ENCODE peak calls at places on chromosomes 13 and 19, in nine cellular contexts. O, S, W, N, P, U, B, J and C are unnamed samples.

GRCh38 chr13:40514797-40515196 is 151.6 kb downstream of the FOXO1 start:
- DNase-seq in N (no peak), W (no peak), J (no peak), U (no peak), O (no peak), S (no peak), P (no peak), B (no peak), C (no peak)

GRCh38 chr13:48976677-48977625 is 1.2 kb downstream of the FNDC3A start:
- DNase-seq in O (no peak), S (no peak), P (no peak), U (no peak), J (no peak), N (no peak), W (peak; percentile 44), B (no peak), C (no peak)

GRCh38 chr13:98401936-98402335 is 175.0 kb downstream of the STK24 start:
- DNase-seq in U (no peak), S (no peak), B (no peak), J (no peak), W (no peak), P (no peak), O (no peak), N (no peak), C (no peak)

GRCh38 chr13:37701306-37701705 is 102.7 kb upstream of the POSTN start:
- DNase-seq in S (no peak), B (no peak), U (no peak), J (no peak), N (no peak), P (no peak), O (peak; percentile 79), W (peak; percentile 81), C (no peak)

GRCh38 chr19:15251749-15252397 is 19.6 kb upstream of the EPHX3 start:
- DNase-seq in O (peak; percentile 92), N (peak; percentile 73), B (peak; percentile 93), W (peak; percentile 98), J (peak; percentile 92), P (peak; percentile 83), S (no peak), U (peak; percentile 82), C (peak; percentile 78)

GRCh38 chr19:36009220-36009619 is 607 bp upstream of the SYNE4 start:
- DNase-seq in U (peak; percentile 94), S (peak; percentile 38), O (peak; percentile 40), P (peak; percentile 76), W (peak; percentile 48), B (peak; percentile 82), N (peak; percentile 65), J (no peak), C (peak; percentile 57)

GRCh38 chr13:41981961-41982723 is 21.2 kb upstream of the VWA8 start:
- DNase-seq in N (no peak), J (no peak), P (no peak), O (no peak), S (no peak), B (no peak), W (peak; percentile 77), U (no peak), C (peak; percentile 57)

GRCh38 chr13:39035799-39036198 is 2.1 kb downstream of the PROSER1 start:
- DNase-seq in B (no peak), O (no peak), J (no peak), W (no peak), S (no peak), P (no peak), U (no peak), N (no peak), C (no peak)

GRCh38 chr19:54255105-54255775 is 1.8 kb downstream of the LILRB5 start:
- DNase-seq in S (no peak), O (no peak), P (no peak), N (no peak), B (no peak), W (no peak), J (no peak), U (no peak), C (no peak)

GRCh38 chr19:16449330-16449961 is 22.3 kb downstream of the EPS15L1 start:
- DNase-seq in J (no peak), P (no peak), B (no peak), S (no peak), O (no peak), N (no peak), W (peak; percentile 13), U (no peak), C (no peak)

GRCh38 chr19:39926170-39926755 is 8.2 kb downstream of the FCGBP start:
- DNase-seq in O (no peak), S (no peak), B (no peak), W (no peak), N (no peak), P (no peak), U (no peak), J (no peak), C (no peak)

GRCh38 chr19:43779820-43780219 is 953 bp downstream of the KCNN4 start:
- DNase-seq in O (no peak), P (no peak), N (no peak), W (no peak), J (no peak), U (no peak), B (no peak), S (no peak), C (no peak)

GRCh38 chr13:45206340-45206739 is 5.5 kb upstream of the KCTD4 start:
- DNase-seq in J (no peak), N (no peak), U (no peak), S (no peak), P (no peak), B (no peak), O (peak; percentile 79), W (peak; percentile 79), C (peak; percentile 78)

GRCh38 chr19:4537953-4538600 is 1.8 kb downstream of the LRG1 start:
- DNase-seq in O (no peak), B (peak; percentile 65), W (no peak), J (no peak), S (no peak), P (no peak), U (no peak), N (no peak), C (no peak)

GRCh38 chr13:102250448-102250847 is 151.4 kb downstream of the FGF14 start:
- DNase-seq in W (no peak), U (no peak), N (no peak), O (no peak), P (no peak), B (no peak), S (no peak), J (no peak), C (no peak)

GRCh38 chr19:10219678-10220077 is 11.5 kb downstream of the S1PR2 start:
- DNase-seq in W (peak; percentile 64), J (no peak), S (no peak), P (no peak), O (peak; percentile 63), N (no peak), B (peak; percentile 87), U (no peak), C (no peak)

GRCh38 chr13:33119022-33119735 is 103.0 kb downstream of the KL start:
- DNase-seq in N (no peak), W (no peak), B (peak; percentile 11), U (no peak), J (no peak), S (no peak), P (no peak), O (no peak), C (no peak)
- H3K27ac ChIP-seq in N (no peak overlapping the region), W (no peak overlapping the region), B (peak overlapping the region; percentile 12), U (peak overlapping the region; percentile 48), J (no peak overlapping the region), S (no peak overlapping the region), P (peak overlapping the region; percentile 13), O (no peak overlapping the region), C (peak overlapping the region; percentile 62)

DNA sequence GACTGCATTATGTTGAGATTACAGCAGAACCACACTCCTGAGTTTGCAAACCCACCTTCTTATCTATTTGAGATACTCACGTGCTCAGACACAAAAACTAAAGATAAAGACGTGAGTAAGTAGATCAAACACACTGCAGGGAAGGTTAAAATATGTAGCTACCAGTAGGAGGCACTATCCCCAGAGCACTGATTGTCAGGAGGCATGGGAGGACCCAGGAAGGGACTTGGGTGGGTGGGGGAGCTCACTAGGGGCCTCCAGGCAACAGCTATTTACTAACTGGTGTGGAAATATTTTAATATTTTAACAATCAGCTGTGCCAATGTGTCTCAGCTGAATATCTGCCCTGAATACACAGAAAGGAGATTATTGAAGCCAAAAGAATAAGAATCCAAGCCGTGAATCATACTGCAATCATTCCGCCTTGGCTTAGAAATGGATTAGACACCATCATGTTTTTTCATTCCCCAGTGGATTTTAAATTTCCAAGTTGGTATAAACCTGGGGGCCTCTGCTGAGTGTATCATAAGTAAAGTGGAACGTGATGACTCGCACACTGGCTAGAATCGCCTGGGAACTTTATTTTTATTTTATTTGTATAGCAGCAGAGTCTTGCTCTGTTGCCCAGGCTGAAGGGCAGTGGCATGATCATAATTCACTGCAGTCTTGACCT is 73.2 kb upstream of the CACNA1A start:
- DNase-seq in B (peak; percentile 30), N (no peak), U (no peak), S (no peak), O (no peak), W (no peak), P (no peak), J (no peak), C (no peak)
- TF ChIP-seq CTCF in B (peak; percentile 60), N (no peak), U (no peak), S (no peak), O (no peak), W (no peak), P (no peak), J (no peak), C (no peak)

DNA sequence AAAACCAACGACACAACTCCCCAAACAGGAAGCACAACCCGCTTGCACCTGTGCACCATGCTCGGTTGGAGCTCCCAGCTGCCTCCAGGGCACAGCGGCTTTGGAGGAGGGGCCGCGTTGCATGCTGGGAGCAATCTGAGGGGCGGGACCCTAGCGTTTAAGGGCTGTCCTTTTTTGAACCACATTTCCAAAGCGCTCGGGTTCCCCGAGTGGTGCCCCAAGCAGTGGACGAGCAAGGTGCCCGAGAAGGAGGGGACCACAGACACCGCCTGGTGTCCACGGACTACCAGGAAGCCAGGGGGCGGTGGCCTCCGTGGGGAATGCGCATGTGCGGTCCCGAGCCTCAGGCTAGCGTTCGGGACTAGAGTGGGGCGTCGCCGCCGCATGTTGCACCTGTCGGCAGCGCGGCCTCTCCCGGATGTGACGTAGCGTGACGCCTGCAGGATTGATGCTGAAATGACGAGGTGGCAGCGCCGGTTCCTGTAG is 11.9 kb upstream of the ZNF57 start:
- DNase-seq in W (no peak), B (peak; percentile 64), U (peak; percentile 85), N (no peak), S (no peak), O (no peak), J (no peak), P (peak; percentile 33), C (peak; percentile 30)
- H3K27ac ChIP-seq in W (no peak overlapping the region), B (no peak overlapping the region), U (no peak overlapping the region), N (no peak overlapping the region), S (no peak overlapping the region), O (no peak overlapping the region), J (no peak overlapping the region), P (no peak overlapping the region), C (peak overlapping the region; percentile 73)

DNA sequence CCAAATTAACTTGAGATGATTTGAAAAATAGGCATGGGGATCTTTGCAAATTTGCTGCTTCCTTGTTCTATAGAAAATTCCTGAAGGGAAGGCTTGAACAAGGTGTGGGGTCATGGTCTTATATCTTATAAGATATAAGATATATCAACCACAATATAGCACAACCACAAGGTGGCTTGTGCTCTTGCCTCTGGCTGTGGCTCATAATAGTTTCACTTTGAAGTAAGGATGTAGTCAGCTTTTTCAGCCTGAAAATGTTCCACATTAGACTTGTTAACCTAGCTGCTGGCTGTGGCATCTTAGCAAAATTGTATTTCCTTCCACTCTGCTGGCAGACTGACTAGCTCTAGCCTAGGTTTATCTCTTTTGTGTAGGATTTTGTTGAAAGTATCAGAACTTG is 169.7 kb downstream of the KLF5 start:
- DNase-seq in P (no peak), S (no peak), J (no peak), U (no peak), N (no peak), W (no peak), O (no peak), B (no peak), C (no peak)
- TF ChIP-seq CTCF in P (no peak), S (peak; percentile 28), J (no peak), U (no peak), N (no peak), W (no peak), O (peak; percentile 49), B (peak; percentile 7), C (no peak)